ENCODE peak calls at places on chromosomes 11 and 22, in four cellular contexts. A is NT2/D1, P is GM23248, X is endodermal cell. B is an unnamed sample.

GRCh38 chr11:35847473-35847872 is 96.4 kb upstream of the LDLRAD3 start:
- DNase-seq in A (no peak), P (no peak), X (peak; percentile 32), B (no peak)

GRCh38 chr22:19679476-19680099 is 34.7 kb upstream of the SEPTIN5 start:
- DNase-seq in P (peak; percentile 45), X (peak; percentile 93), A (no peak), B (peak; percentile 41)

GRCh38 chr11:17376493-17376892 is 12.0 kb downstream of the KCNJ11 start:
- DNase-seq in P (no peak), X (no peak), A (no peak), B (no peak)

GRCh38 chr22:27768027-27768640 is 33.4 kb downstream of the MN1 start:
- DNase-seq in A (no peak), P (no peak), X (no peak), B (no peak)

GRCh38 chr22:26672060-26672471 is 14.7 kb downstream of the MIAT start:
- DNase-seq in P (no peak), A (no peak), X (no peak), B (no peak)

GRCh38 chr11:80320226-80320625 is 879.4 kb upstream of the TENM4 start:
- DNase-seq in X (no peak), P (no peak), A (no peak), B (no peak)

GRCh38 chr11:91303754-91304153 is 920.9 kb upstream of the FAT3 start:
- DNase-seq in X (no peak), A (no peak), P (no peak), B (no peak)

GRCh38 chr22:24185501-24186351 is 4.4 kb downstream of the SUSD2 start:
- DNase-seq in A (no peak), X (no peak), P (no peak), B (no peak)

GRCh38 chr11:101706541-101706940 is 122.7 kb upstream of the TRPC6 start:
- DNase-seq in A (no peak), X (no peak), P (peak; percentile 49), B (peak; percentile 72)

GRCh38 chr22:46352691-46353386 is 17.3 kb downstream of the TRMU start:
- DNase-seq in P (no peak), X (peak; percentile 61), A (no peak), B (no peak)

GRCh38 chr11:128346808-128347207 is 240.6 kb downstream of the ETS1 start:
- DNase-seq in X (no peak), A (no peak), P (peak; percentile 64), B (no peak)

GRCh38 chr11:116692318-116693106 is 80.3 kb downstream of the BUD13 start:
- DNase-seq in P (no peak), X (peak; percentile 47), A (no peak), B (no peak)

GRCh38 chr22:44538518-44539315 is 40.7 kb upstream of the RTL6 start:
- DNase-seq in P (no peak), A (no peak), X (no peak), B (no peak)

GRCh38 chr11:28338371-28338770 is 230.2 kb downstream of the METTL15 start:
- DNase-seq in P (no peak), A (no peak), X (no peak), B (no peak)

GRCh38 chr11:108228236-108228635 is 5.4 kb downstream of the ATM start:
- DNase-seq in X (no peak), A (no peak), P (no peak), B (peak; percentile 84)

GRCh38 chr22:22721681-22722309 is 77.4 kb downstream of the GGTLC2 start:
- DNase-seq in X (no peak), P (peak; percentile 87), A (no peak), B (peak; percentile 44)

GRCh38 chr11:104332110-104332509 is 168.2 kb upstream of the PDGFD start:
- DNase-seq in P (no peak), A (peak; percentile 44), X (peak; percentile 88), B (no peak)

GRCh38 chr22:33922268-33922667 is 2.0 kb upstream of the LARGE1 start:
- DNase-seq in X (peak; percentile 85), P (peak; percentile 73), A (peak; percentile 49), B (peak; percentile 72)

GRCh38 chr11:121318848-121319834 is 26.6 kb downstream of the SC5D start:
- DNase-seq in A (no peak), P (peak; percentile 74), X (peak; percentile 67), B (peak; percentile 81)

GRCh38 chr11:124875401-124875800 is 10.2 kb downstream of the ROBO3 start:
- DNase-seq in X (no peak), P (no peak), A (no peak), B (no peak)
- H3K9ac ChIP-seq in X (no peak overlapping the region), P (no peak overlapping the region), A (no peak overlapping the region), B (peak overlapping the region; percentile 90)

GRCh38 chr11:69486056-69486772 is 4.8 kb downstream of the LINC01488 start:
- DNase-seq in P (no peak), A (no peak), X (no peak), B (no peak)

GRCh38 chr11:69486773-69487266 is 5.4 kb downstream of the LINC01488 start:
- DNase-seq in A (no peak), P (no peak), X (no peak), B (no peak)

GRCh38 chr11:69488543-69488940 is 7.1 kb downstream of the LINC01488 start:
- DNase-seq in X (no peak), A (no peak), P (no peak), B (no peak)

GRCh38 chr11:69487849-69488542 is 6.5 kb downstream of the LINC01488 start:
- DNase-seq in X (no peak), A (no peak), P (no peak), B (no peak)

GRCh38 chr11:69487391-69487790 is 5.9 kb downstream of the LINC01488 start:
- DNase-seq in X (no peak), A (no peak), P (no peak), B (no peak)
- H3K9ac ChIP-seq in X (no peak overlapping the region), A (no peak overlapping the region), P (no peak overlapping the region), B (no peak overlapping the region)

DNA sequence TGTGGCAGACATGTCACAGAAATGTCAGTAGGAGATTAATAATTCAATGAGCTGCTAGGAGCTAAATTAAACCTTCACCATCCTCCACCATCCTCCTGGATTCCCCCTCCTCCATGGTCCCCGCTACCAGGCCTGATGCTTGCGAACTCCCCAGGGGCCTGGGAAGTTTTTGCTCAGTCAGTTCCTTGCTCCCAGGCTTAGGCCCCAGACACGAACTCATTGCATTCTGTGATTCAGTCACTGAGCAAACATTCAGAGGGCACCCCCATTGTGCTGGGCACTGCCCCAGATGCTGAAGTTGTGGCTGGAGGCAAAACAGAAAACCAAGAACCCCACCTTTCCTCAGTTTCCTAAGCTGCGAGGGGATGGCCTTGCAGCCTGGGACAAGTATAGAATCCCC is 14.3 kb downstream of the NPTXR start:
- DNase-seq in X (no peak), A (no peak), P (peak; percentile 48), B (peak; percentile 38)
- H3K9ac ChIP-seq in X (no peak overlapping the region), A (no peak overlapping the region), P (no peak overlapping the region), B (no peak overlapping the region)

GRCh38 chr11:113048820-113049555 is 87.8 kb downstream of the NCAM1 start:
- DNase-seq in A (no peak), X (no peak), P (peak; percentile 82), B (no peak)

GRCh38 chr11:113045146-113045545 is 83.9 kb downstream of the NCAM1 start:
- DNase-seq in X (peak; percentile 81), P (no peak), A (no peak), B (no peak)

GRCh38 chr11:113043704-113044103 is 82.5 kb downstream of the NCAM1 start:
- DNase-seq in P (no peak), A (no peak), X (no peak), B (no peak)

DNA sequence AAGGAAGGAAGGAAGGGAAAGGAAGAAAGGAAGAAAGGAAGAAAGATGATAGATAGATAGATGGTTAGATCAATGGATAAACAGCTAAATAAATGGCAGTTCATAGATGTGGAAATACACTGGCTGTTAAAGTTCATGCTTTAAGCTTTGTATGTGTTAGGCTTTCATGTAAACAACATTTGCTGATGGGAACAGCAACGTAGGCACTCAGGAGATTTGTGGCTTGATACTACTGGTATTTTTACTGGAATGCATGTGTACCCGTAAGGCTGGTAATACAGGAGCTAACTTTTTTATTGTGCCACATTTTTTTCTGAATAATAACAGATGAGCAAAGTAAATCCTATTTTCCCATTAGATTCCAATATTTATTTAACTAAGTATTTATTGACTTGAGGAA is 85.6 kb downstream of the NCAM1 start:
- DNase-seq in A (no peak), P (no peak), X (no peak), B (no peak)
- H3K9ac ChIP-seq in A (no peak overlapping the region), P (no peak overlapping the region), X (no peak overlapping the region), B (no peak overlapping the region)

B was measured in adipocyte.